ENCODE peak calls at places on chromosomes 5 and 9, in ten cellular contexts. B is heart right ventricle, N is A549, U is astrocyte of the cerebellum, E is Caco-2, H is fibroblast of lung, W is kidney, Z is spleen, L is body of pancreas, O is psoas muscle. Y is an unnamed sample.

GRCh38 chr9:109910616-109911568 is 130.9 kb downstream of the PALM2AKAP2 start:
- DNase-seq in B (peak; percentile 48), N (peak; percentile 39), U (no peak), E (no peak), H (peak; percentile 76), W (no peak), Z (no peak), L (no peak), O (no peak), Y (peak; percentile 54)

GRCh38 chr5:32586251-32586642 is 890 bp downstream of the SUB1 start:
- DNase-seq in B (no peak), N (no peak), U (no peak), E (no peak), H (no peak), W (no peak), Z (no peak), L (no peak), O (no peak), Y (no peak)

GRCh38 chr9:33133186-33133585 is 34.0 kb downstream of the B4GALT1 start:
- DNase-seq in B (no peak), N (no peak), U (no peak), E (no peak), H (no peak), W (no peak), Z (peak; percentile 36), L (no peak), O (peak; percentile 60), Y (no peak)

GRCh38 chr5:108523360-108523759 is 141.5 kb upstream of the FBXL17 start:
- DNase-seq in B (no peak), N (no peak), U (no peak), E (no peak), H (no peak), W (no peak), Z (no peak), L (no peak), O (no peak), Y (no peak)

GRCh38 chr9:136330406-136330990 is 3.2 kb downstream of the GPSM1 start:
- DNase-seq in B (no peak), N (no peak), U (no peak), E (no peak), H (no peak), W (peak; percentile 68), Z (no peak), L (no peak), O (no peak), Y (no peak)

GRCh38 chr5:119928974-119929373 is 299.6 kb downstream of the FAM170A start:
- DNase-seq in B (no peak), N (no peak), U (no peak), E (no peak), H (no peak), W (no peak), Z (no peak), L (no peak), O (no peak), Y (no peak)

GRCh38 chr9:24545285-24545684 is 412 bp downstream of the IZUMO3 start:
- DNase-seq in B (no peak), N (no peak), U (no peak), E (no peak), H (no peak), W (no peak), Z (no peak), L (no peak), O (no peak), Y (no peak)

GRCh38 chr5:111984044-111984443 is 227.1 kb upstream of the NREP start:
- DNase-seq in B (peak; percentile 55), N (no peak), U (peak; percentile 87), E (no peak), H (peak; percentile 42), W (no peak), Z (no peak), L (no peak), O (no peak), Y (peak; percentile 81)

GRCh38 chr9:137606734-137607138 is 1.2 kb downstream of the ARRDC1 start:
- DNase-seq in B (no peak), N (no peak), U (no peak), E (no peak), H (no peak), W (peak; percentile 86), Z (peak; percentile 90), L (peak; percentile 24), O (peak; percentile 66), Y (no peak)

GRCh38 chr9:137606005-137606601 is 617 bp downstream of the ARRDC1 start:
- DNase-seq in B (no peak), N (no peak), U (no peak), E (no peak), H (no peak), W (peak; percentile 84), Z (peak; percentile 92), L (peak; percentile 65), O (peak; percentile 74), Y (no peak)

GRCh38 chr9:137604345-137605145 is 941 bp upstream of the ARRDC1 start:
- DNase-seq in B (no peak), N (no peak), U (no peak), E (no peak), H (no peak), W (no peak), Z (no peak), L (no peak), O (no peak), Y (no peak)

GRCh38 chr9:137607141-137607857 is 1.8 kb downstream of the ARRDC1 start:
- DNase-seq in B (no peak), N (no peak), U (no peak), E (no peak), H (peak; percentile 17), W (peak; percentile 78), Z (peak; percentile 85), L (no peak), O (no peak), Y (no peak)

GRCh38 chr9:137605146-137606004 is at the start of gene ARRDC1:
- DNase-seq in B (peak; percentile 92), N (peak; percentile 66), U (peak; percentile 56), E (peak; percentile 98), H (peak; percentile 89), W (peak; percentile 98), Z (peak; percentile 99), L (peak; percentile 93), O (peak; percentile 97), Y (peak; percentile 21)
- TF ChIP-seq CTCF in B (no peak), N (no peak), U (no peak), E (no peak), H (no peak), W (no peak), Z (no peak), L (no peak), O (no peak), Y (no peak)

GRCh38 chr5:67354051-67354450 is 157.5 kb upstream of the CD180 start:
- DNase-seq in B (no peak), N (no peak), U (no peak), E (no peak), H (no peak), W (no peak), Z (no peak), L (no peak), O (no peak), Y (no peak)

GRCh38 chr5:67353500-67353931 is 156.9 kb upstream of the CD180 start:
- DNase-seq in B (no peak), N (no peak), U (peak; percentile 54), E (no peak), H (peak; percentile 57), W (no peak), Z (peak; percentile 49), L (no peak), O (no peak), Y (no peak)

GRCh38 chr5:67350600-67351315 is 154.2 kb upstream of the CD180 start:
- DNase-seq in B (no peak), N (no peak), U (no peak), E (no peak), H (peak; percentile 53), W (no peak), Z (peak; percentile 74), L (no peak), O (peak; percentile 48), Y (no peak)

GRCh38 chr5:67358186-67358585 is 161.6 kb upstream of the CD180 start:
- DNase-seq in B (no peak), N (no peak), U (no peak), E (no peak), H (no peak), W (no peak), Z (no peak), L (no peak), O (no peak), Y (no peak)

DNA sequence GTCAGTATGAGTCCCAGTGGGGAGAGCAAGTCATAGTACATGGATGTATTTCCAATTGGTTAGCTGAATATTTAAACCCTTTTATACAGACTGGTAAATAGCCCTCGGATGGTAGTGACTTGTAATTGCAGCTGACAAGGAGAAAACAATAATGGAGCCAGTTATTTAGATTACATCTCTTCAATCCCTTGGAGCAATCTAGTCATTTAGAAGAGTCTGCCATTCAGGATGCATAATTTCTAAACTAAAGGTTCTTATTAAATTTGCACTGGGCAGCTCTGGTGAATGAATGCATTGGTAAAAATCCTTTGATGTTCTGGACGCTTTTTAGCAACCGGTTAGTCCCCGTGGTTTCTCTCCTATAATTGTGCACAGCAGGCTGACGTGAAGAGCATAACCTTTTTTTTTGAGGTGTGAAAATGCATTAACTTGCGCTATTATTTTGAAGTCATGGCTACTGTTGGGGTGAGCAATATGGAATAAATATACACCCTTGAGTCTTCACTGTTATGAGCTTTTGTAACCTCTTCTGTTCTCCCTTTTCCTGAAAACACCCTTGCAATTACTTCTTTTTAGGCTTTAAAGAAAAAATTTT is 158.6 kb upstream of the CD180 start:
- DNase-seq in B (no peak), N (no peak), U (no peak), E (no peak), H (no peak), W (no peak), Z (no peak), L (no peak), O (no peak), Y (no peak)
- H3K4me3 ChIP-seq in B (no peak overlapping the region), N (no peak overlapping the region), U (no peak overlapping the region), E (no peak overlapping the region), H (no peak overlapping the region), W (no peak overlapping the region), Z (no peak overlapping the region), L (no peak overlapping the region), O (no peak overlapping the region), Y (no peak overlapping the region)

GRCh38 chr5:55692106-55692417 is 20.1 kb downstream of the SLC38A9 start:
- DNase-seq in B (no peak), N (no peak), U (no peak), E (no peak), H (no peak), W (no peak), Z (no peak), L (no peak), O (no peak), Y (no peak)

GRCh38 chr5:55699041-55699688 is 13.0 kb downstream of the SLC38A9 start:
- DNase-seq in B (no peak), N (no peak), U (no peak), E (no peak), H (no peak), W (no peak), Z (no peak), L (no peak), O (no peak), Y (no peak)

GRCh38 chr5:55692509-55692908 is 19.6 kb downstream of the SLC38A9 start:
- DNase-seq in B (no peak), N (no peak), U (no peak), E (no peak), H (no peak), W (no peak), Z (no peak), L (no peak), O (no peak), Y (no peak)

GRCh38 chr5:55691265-55692105 is 20.6 kb downstream of the SLC38A9 start:
- DNase-seq in B (no peak), N (peak; percentile 27), U (peak; percentile 53), E (no peak), H (peak; percentile 78), W (no peak), Z (no peak), L (no peak), O (no peak), Y (no peak)

GRCh38 chr5:55694152-55694830 is 17.8 kb downstream of the SLC38A9 start:
- DNase-seq in B (no peak), N (no peak), U (peak; percentile 22), E (no peak), H (peak; percentile 35), W (no peak), Z (no peak), L (no peak), O (no peak), Y (no peak)
- TF ChIP-seq CTCF in B (no peak), N (peak; percentile 73), U (peak; percentile 43), E (peak; percentile 58), H (peak; percentile 18), W (peak; percentile 46), Z (no peak), L (peak; percentile 36), O (peak; percentile 36), Y (peak; percentile 48)

GRCh38 chr9:127976498-127976897 is 4.3 kb downstream of the EEIG1 start:
- DNase-seq in B (no peak), N (no peak), U (no peak), E (no peak), H (no peak), W (peak; percentile 80), Z (no peak), L (peak; percentile 84), O (peak; percentile 42), Y (no peak)

GRCh38 chr9:127975376-127976315 is 5.1 kb downstream of the EEIG1 start:
- DNase-seq in B (peak; percentile 17), N (no peak), U (no peak), E (no peak), H (no peak), W (no peak), Z (no peak), L (peak; percentile 21), O (peak; percentile 58), Y (no peak)

GRCh38 chr9:127977877-127978647 is 2.7 kb downstream of the EEIG1 start:
- DNase-seq in B (peak; percentile 62), N (peak; percentile 57), U (peak; percentile 48), E (peak; percentile 73), H (peak; percentile 83), W (peak; percentile 83), Z (no peak), L (peak; percentile 67), O (peak; percentile 43), Y (peak; percentile 66)

GRCh38 chr9:127979015-127979332 is 1.8 kb downstream of the EEIG1 start:
- DNase-seq in B (no peak), N (no peak), U (no peak), E (no peak), H (no peak), W (no peak), Z (no peak), L (no peak), O (no peak), Y (no peak)

GRCh38 chr9:127976943-127977871 is 3.6 kb downstream of the EEIG1 start:
- DNase-seq in B (peak; percentile 4), N (no peak), U (no peak), E (no peak), H (no peak), W (no peak), Z (no peak), L (peak; percentile 37), O (peak; percentile 39), Y (no peak)
- H3K4me3 ChIP-seq in B (peak overlapping the region; percentile 81), N (peak overlapping the region; percentile 91), U (peak overlapping the region; percentile 20), E (peak overlapping the region; percentile 18), H (peak overlapping the region; percentile 66), W (peak overlapping the region; percentile 80), Z (peak overlapping the region; percentile 94), L (peak overlapping the region; percentile 10), O (peak overlapping the region; percentile 85), Y (peak overlapping the region; percentile 75)

Y was measured in AG09309.